ENCODE peak calls at places on chromosomes 3 and 15, in seven cellular contexts. B is Peyer's patch, C is ovary, L is endothelial cell of umbilical vein, N is IMR-90, A is heart left ventricle, K is thyroid gland. M is an unnamed sample.

GRCh38 chr3:187880438-187880837 is 135.2 kb upstream of the BCL6 start:
- DNase-seq in L (no peak), B (no peak), K (no peak), N (peak; percentile 30), A (no peak), C (no peak), M (no peak)

GRCh38 chr3:51271172-51271571 is 113.9 kb upstream of the MANF start:
- DNase-seq in A (no peak), C (no peak), N (no peak), L (no peak), B (no peak), K (no peak), M (no peak)

GRCh38 chr15:93072440-93073394 is 16.3 kb downstream of the RGMA start:
- DNase-seq in C (peak; percentile 94), K (peak; percentile 81), N (peak; percentile 23), A (peak; percentile 90), B (peak; percentile 58), L (peak; percentile 42), M (no peak)

GRCh38 chr3:30286007-30286669 is 320.3 kb upstream of the TGFBR2 start:
- DNase-seq in K (peak; percentile 58), N (peak; percentile 88), B (peak; percentile 67), A (peak; percentile 60), L (peak; percentile 99), C (peak; percentile 60), M (no peak)

GRCh38 chr15:88905576-88905975 is 7.6 kb downstream of the MFGE8 start:
- DNase-seq in N (no peak), A (no peak), C (no peak), L (no peak), B (no peak), K (no peak), M (no peak)

GRCh38 chr3:150733936-150734794 is 28.8 kb downstream of the SIAH2 start:
- DNase-seq in K (no peak), C (no peak), L (no peak), N (peak; percentile 40), B (no peak), A (no peak), M (no peak)

GRCh38 chr15:96181873-96182301 is 148.6 kb upstream of the NR2F2 start:
- DNase-seq in N (peak; percentile 88), A (no peak), B (peak; percentile 59), L (no peak), K (no peak), C (peak; percentile 84), M (no peak)

GRCh38 chr15:75835990-75836952 is 7.0 kb upstream of the UBE2Q2 start:
- DNase-seq in C (no peak), K (no peak), A (no peak), B (no peak), N (no peak), L (no peak), M (no peak)

GRCh38 chr3:133054572-133054971 is 16.4 kb downstream of the TMEM108 start:
- DNase-seq in C (no peak), K (no peak), L (no peak), N (no peak), A (no peak), B (no peak), M (no peak)

GRCh38 chr3:48695113-48695753 is 9.5 kb upstream of the NCKIPSD start:
- DNase-seq in N (peak; percentile 45), L (peak; percentile 57), A (no peak), K (no peak), B (peak; percentile 64), C (peak; percentile 88), M (peak; percentile 71)

GRCh38 chr3:89617706-89618105 is 510.3 kb downstream of the EPHA3 start:
- DNase-seq in C (no peak), B (no peak), L (no peak), K (no peak), N (peak; percentile 1), A (no peak), M (no peak)

GRCh38 chr15:45149060-45149459 is 19.3 kb downstream of the DUOX1 start:
- DNase-seq in N (no peak), L (no peak), A (no peak), C (no peak), B (no peak), K (no peak), M (no peak)

GRCh38 chr3:30034246-30034991 is 572.0 kb upstream of the TGFBR2 start:
- DNase-seq in A (no peak), B (no peak), L (no peak), C (no peak), K (no peak), N (no peak), M (no peak)

GRCh38 chr3:68919000-68919399 is 13.3 kb downstream of the TAFA4 start:
- DNase-seq in B (no peak), K (no peak), N (peak; percentile 7), A (no peak), C (no peak), L (peak; percentile 21), M (no peak)

GRCh38 chr3:61907210-61907609 is 345.8 kb downstream of the PTPRG start:
- DNase-seq in C (no peak), A (no peak), K (no peak), N (no peak), B (no peak), L (no peak), M (no peak)

GRCh38 chr3:61521229-61521628 is 40.1 kb upstream of the PTPRG start:
- DNase-seq in K (no peak), A (no peak), N (no peak), B (no peak), C (no peak), L (no peak), M (no peak)

GRCh38 chr15:74207652-74208440 is 5.3 kb upstream of the STRA6 start:
- DNase-seq in L (no peak), A (no peak), N (no peak), C (no peak), B (no peak), K (peak; percentile 28), M (no peak)

GRCh38 chr3:197792019-197792647 is 1.1 kb downstream of the LRCH3 start:
- DNase-seq in K (no peak), B (no peak), C (no peak), N (no peak), L (peak; percentile 57), A (no peak), M (no peak)

GRCh38 chr3:36926292-36926897 is 18.5 kb downstream of the TRANK1 start:
- DNase-seq in K (no peak), C (no peak), A (no peak), N (no peak), L (no peak), B (no peak), M (no peak)

GRCh38 chr3:64426551-64426950 is 201.3 kb upstream of the PRICKLE2 start:
- DNase-seq in N (no peak), K (no peak), L (no peak), B (no peak), C (no peak), A (no peak), M (no peak)

GRCh38 chr3:160545481-160545880 is 19.9 kb downstream of the KPNA4 start:
- DNase-seq in K (no peak), B (no peak), L (no peak), A (no peak), N (no peak), C (no peak), M (no peak)

GRCh38 chr15:34609658-34610057 is 26.2 kb upstream of the GOLGA8B start:
- DNase-seq in C (no peak), A (no peak), B (no peak), N (no peak), K (no peak), L (peak; percentile 56), M (no peak)

GRCh38 chr3:147702499-147702898 is 293.3 kb downstream of the ZIC1 start:
- DNase-seq in A (no peak), L (no peak), N (no peak), B (no peak), C (no peak), K (no peak), M (no peak)

GRCh38 chr3:126818696-126819095 is 114.7 kb downstream of the CHCHD6 start:
- DNase-seq in A (no peak), B (no peak), N (no peak), K (no peak), L (no peak), C (no peak), M (no peak)

GRCh38 chr3:94615275-94616065 is 552.6 kb downstream of the NSUN3 start:
- DNase-seq in B (no peak), L (no peak), C (no peak), N (no peak), A (no peak), K (no peak), M (no peak)

GRCh38 chr15:66895794-66896453 is 169.5 kb upstream of the SMAD3 start:
- DNase-seq in C (no peak), N (no peak), K (no peak), A (no peak), L (no peak), B (no peak), M (no peak)

GRCh38 chr15:46309914-46310313 is 675.1 kb downstream of the SQOR start:
- DNase-seq in A (no peak), B (no peak), C (no peak), K (no peak), L (no peak), N (no peak), M (no peak)
- TF ChIP-seq POLR2A in A (no peak), B (no peak), C (no peak), K (no peak), L (no peak), N (no peak), M (no peak)

GRCh38 chr3:108092556-108092955 is 1.7 kb upstream of the CD47 start:
- DNase-seq in A (no peak), L (no peak), K (no peak), C (no peak), N (no peak), B (no peak), M (no peak)
- TF ChIP-seq POLR2A in A (no peak), L (no peak), K (no peak), C (no peak), N (no peak), B (no peak), M (no peak)

GRCh38 chr15:40763801-40764765 is at the start of gene GCHFR:
- DNase-seq in L (peak; percentile 73), B (peak; percentile 91), A (peak; percentile 87), K (peak; percentile 86), C (peak; percentile 90), N (peak; percentile 47), M (no peak)
- TF ChIP-seq POLR2A in L (no peak), B (peak; percentile 83), A (peak; percentile 59), K (peak; percentile 67), C (peak; percentile 38), N (no peak), M (no peak)

DNA sequence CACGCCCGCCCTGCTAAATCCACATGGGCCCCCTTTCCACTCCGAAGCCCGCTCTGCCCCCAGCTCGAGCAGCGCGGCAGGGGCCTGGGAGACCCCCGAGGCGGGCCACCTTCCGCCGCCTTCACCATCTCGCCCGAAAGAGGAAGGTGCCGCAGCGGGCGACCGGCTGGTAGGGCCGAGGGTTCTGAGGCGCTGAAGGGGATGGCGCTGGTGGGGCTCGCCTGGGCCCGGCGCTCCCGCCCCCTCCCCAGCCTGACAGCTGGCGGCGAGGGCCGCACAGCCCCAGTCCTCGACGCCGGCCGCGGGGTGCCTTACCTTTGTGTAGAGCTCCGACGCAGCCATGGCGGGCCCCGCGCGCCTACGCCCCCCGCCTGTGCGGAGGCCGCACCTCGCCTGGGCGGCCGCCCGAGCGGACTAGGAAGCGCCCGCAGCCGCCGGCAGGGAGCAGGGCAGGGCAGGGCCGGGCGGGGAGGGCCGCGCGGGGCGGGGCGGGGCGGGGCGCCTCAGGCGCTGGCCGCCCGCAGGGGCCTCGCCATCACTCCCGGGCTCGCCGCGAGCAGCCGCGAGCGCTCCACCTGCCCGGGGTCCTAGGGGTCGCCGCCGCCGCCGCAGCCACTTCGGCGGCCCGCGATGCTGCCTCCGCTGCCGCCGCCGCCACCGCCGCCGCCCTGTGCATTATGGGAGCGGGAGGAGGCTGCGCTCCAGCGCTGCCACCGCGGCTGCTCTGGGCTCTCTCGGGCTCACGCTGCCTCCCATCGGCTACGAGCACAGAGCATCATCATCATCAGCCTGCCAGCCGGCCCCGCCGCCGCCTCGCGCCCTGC is at the start of gene MYO5A:
- DNase-seq in N (peak; percentile 71), C (peak; percentile 80), A (peak; percentile 87), K (peak; percentile 67), L (peak; percentile 75), B (peak; percentile 90), M (peak; percentile 57)
- TF ChIP-seq POLR2A in N (peak; percentile 29), C (no peak), A (no peak), K (peak; percentile 50), L (peak; percentile 81), B (no peak), M (peak; percentile 81)